ENCODE peak calls at places on chromosomes 3 and 15, in ten cellular contexts. One of them, this sample, is unnamed.

GRCh38 chr15:89335289-89336041 is 841 bp upstream of the POLG start:
- DNase-seq in fibroblast of mammary gland: no peak
- DNase-seq in AG04450: no peak
- DNase-seq in epithelial cell of esophagus: no peak
- DNase-seq in colonic mucosa: peak
- DNase-seq in fibroblast of the aortic adventitia: no peak
- DNase-seq in A549: no peak
- DNase-seq in pancreas: peak
- DNase-seq in lung: no peak
- DNase-seq in endodermal cell: no peak
- DNase-seq in this sample: no peak

GRCh38 chr3:173663664-173664063 is 266.1 kb downstream of the NLGN1 start:
- DNase-seq in fibroblast of mammary gland: peak
- DNase-seq in AG04450: no peak
- DNase-seq in epithelial cell of esophagus: no peak
- DNase-seq in colonic mucosa: no peak
- DNase-seq in fibroblast of the aortic adventitia: peak
- DNase-seq in A549: no peak
- DNase-seq in pancreas: no peak
- DNase-seq in lung: no peak
- DNase-seq in endodermal cell: no peak
- DNase-seq in this sample: peak

GRCh38 chr3:132378-132777 is 64.2 kb upstream of the CHL1 start:
- DNase-seq in fibroblast of mammary gland: no peak
- DNase-seq in AG04450: no peak
- DNase-seq in epithelial cell of esophagus: no peak
- DNase-seq in colonic mucosa: no peak
- DNase-seq in fibroblast of the aortic adventitia: no peak
- DNase-seq in A549: no peak
- DNase-seq in pancreas: no peak
- DNase-seq in lung: no peak
- DNase-seq in endodermal cell: no peak
- DNase-seq in this sample: no peak

GRCh38 chr15:30990036-30990435 is 1.4 kb downstream of the MTMR10 start:
- DNase-seq in fibroblast of mammary gland: peak
- DNase-seq in AG04450: no peak
- DNase-seq in epithelial cell of esophagus: no peak
- DNase-seq in colonic mucosa: no peak
- DNase-seq in fibroblast of the aortic adventitia: no peak
- DNase-seq in A549: peak
- DNase-seq in pancreas: no peak
- DNase-seq in lung: no peak
- DNase-seq in endodermal cell: no peak
- DNase-seq in this sample: no peak

GRCh38 chr3:63450023-63450422 is 171.9 kb downstream of the SYNPR start:
- DNase-seq in fibroblast of mammary gland: peak
- DNase-seq in AG04450: no peak
- DNase-seq in epithelial cell of esophagus: peak
- DNase-seq in colonic mucosa: no peak
- DNase-seq in fibroblast of the aortic adventitia: peak
- DNase-seq in A549: no peak
- DNase-seq in pancreas: no peak
- DNase-seq in lung: no peak
- DNase-seq in endodermal cell: no peak
- DNase-seq in this sample: no peak

GRCh38 chr15:74635228-74635627 is 19.6 kb downstream of the CLK3 start:
- DNase-seq in fibroblast of mammary gland: peak
- DNase-seq in AG04450: no peak
- DNase-seq in epithelial cell of esophagus: peak
- DNase-seq in colonic mucosa: peak
- DNase-seq in fibroblast of the aortic adventitia: peak
- DNase-seq in A549: peak
- DNase-seq in pancreas: no peak
- DNase-seq in lung: peak
- DNase-seq in endodermal cell: peak
- DNase-seq in this sample: peak

GRCh38 chr3:133996251-133996661 is 33.5 kb downstream of the SLCO2A1 start:
- DNase-seq in fibroblast of mammary gland: no peak
- DNase-seq in AG04450: no peak
- DNase-seq in epithelial cell of esophagus: peak
- DNase-seq in colonic mucosa: no peak
- DNase-seq in fibroblast of the aortic adventitia: no peak
- DNase-seq in A549: no peak
- DNase-seq in pancreas: no peak
- DNase-seq in lung: no peak
- DNase-seq in endodermal cell: peak
- DNase-seq in this sample: no peak

GRCh38 chr3:156409694-156410093 is 145.2 kb downstream of the SSR3 start:
- DNase-seq in fibroblast of mammary gland: peak
- DNase-seq in AG04450: no peak
- DNase-seq in epithelial cell of esophagus: no peak
- DNase-seq in colonic mucosa: no peak
- DNase-seq in fibroblast of the aortic adventitia: peak
- DNase-seq in A549: no peak
- DNase-seq in pancreas: no peak
- DNase-seq in lung: no peak
- DNase-seq in endodermal cell: no peak
- DNase-seq in this sample: no peak

GRCh38 chr3:13581485-13582365 is 32.8 kb downstream of the FBLN2 start:
- DNase-seq in fibroblast of mammary gland: peak
- DNase-seq in AG04450: no peak
- DNase-seq in epithelial cell of esophagus: no peak
- DNase-seq in colonic mucosa: no peak
- DNase-seq in fibroblast of the aortic adventitia: peak
- DNase-seq in A549: no peak
- DNase-seq in pancreas: no peak
- DNase-seq in lung: no peak
- DNase-seq in endodermal cell: peak
- DNase-seq in this sample: peak

GRCh38 chr3:172367205-172368105 is 80.8 kb downstream of the GHSR start:
- DNase-seq in fibroblast of mammary gland: peak
- DNase-seq in AG04450: no peak
- DNase-seq in epithelial cell of esophagus: no peak
- DNase-seq in colonic mucosa: no peak
- DNase-seq in fibroblast of the aortic adventitia: peak
- DNase-seq in A549: no peak
- DNase-seq in pancreas: no peak
- DNase-seq in lung: no peak
- DNase-seq in endodermal cell: no peak
- DNase-seq in this sample: peak

GRCh38 chr3:25787689-25788088 is 2.2 kb upstream of the OXSM start:
- DNase-seq in fibroblast of mammary gland: no peak
- DNase-seq in AG04450: no peak
- DNase-seq in epithelial cell of esophagus: no peak
- DNase-seq in colonic mucosa: no peak
- DNase-seq in fibroblast of the aortic adventitia: no peak
- DNase-seq in A549: no peak
- DNase-seq in pancreas: no peak
- DNase-seq in lung: no peak
- DNase-seq in endodermal cell: no peak
- DNase-seq in this sample: no peak
- H3K4me3 ChIP-seq in fibroblast of mammary gland: no peak
- H3K4me3 ChIP-seq in AG04450: no peak
- H3K4me3 ChIP-seq in epithelial cell of esophagus: no peak
- H3K4me3 ChIP-seq in colonic mucosa: no peak
- H3K4me3 ChIP-seq in fibroblast of the aortic adventitia: no peak
- H3K4me3 ChIP-seq in A549: no peak
- H3K4me3 ChIP-seq in pancreas: no peak
- H3K4me3 ChIP-seq in lung: no peak
- H3K4me3 ChIP-seq in endodermal cell: no peak
- H3K4me3 ChIP-seq in this sample: no peak

DNA sequence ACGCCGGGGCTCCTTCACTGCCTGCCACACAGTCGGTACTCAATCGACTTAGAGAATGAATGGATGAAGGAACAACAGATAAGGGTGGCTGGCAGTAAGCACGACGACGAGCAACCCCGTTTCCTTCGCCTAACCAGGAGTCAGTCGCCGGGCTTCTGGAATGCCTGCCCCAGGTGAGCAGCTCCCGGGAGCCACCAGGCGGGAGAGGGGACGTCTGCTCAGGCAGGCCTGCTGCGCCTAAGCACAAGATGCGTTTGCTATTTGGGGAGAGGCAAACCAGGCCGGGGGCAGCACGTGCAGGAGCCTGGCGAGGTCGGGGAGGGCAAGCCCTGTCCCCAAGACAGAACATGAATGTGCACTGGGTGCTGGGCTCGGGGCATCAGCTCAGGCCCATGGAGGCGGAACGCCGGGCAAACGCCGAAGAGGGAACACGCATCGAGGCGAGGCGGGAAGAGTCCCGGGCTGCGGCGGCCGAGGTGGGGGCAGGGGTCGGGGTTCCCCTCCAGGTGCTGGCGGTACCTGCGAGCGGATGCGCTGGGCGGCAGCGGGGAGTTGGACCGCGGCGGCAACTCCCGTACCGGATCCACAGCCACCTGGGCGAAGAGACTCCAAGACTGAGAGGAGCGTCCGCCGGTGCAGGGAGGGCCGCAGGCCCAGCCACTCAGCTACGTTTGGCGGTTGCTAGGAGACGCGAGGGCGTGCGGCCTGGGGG is at the start of gene CFAP92:
- DNase-seq in fibroblast of mammary gland: peak
- DNase-seq in AG04450: no peak
- DNase-seq in epithelial cell of esophagus: peak
- DNase-seq in colonic mucosa: peak
- DNase-seq in fibroblast of the aortic adventitia: peak
- DNase-seq in A549: peak
- DNase-seq in pancreas: peak
- DNase-seq in lung: peak
- DNase-seq in endodermal cell: peak
- DNase-seq in this sample: peak
- TF ChIP-seq CTCF in fibroblast of mammary gland: no peak
- TF ChIP-seq CTCF in AG04450: no peak
- TF ChIP-seq CTCF in epithelial cell of esophagus: no peak
- TF ChIP-seq CTCF in colonic mucosa: no peak
- TF ChIP-seq CTCF in fibroblast of the aortic adventitia: no peak
- TF ChIP-seq CTCF in A549: no peak
- TF ChIP-seq CTCF in pancreas: no peak
- TF ChIP-seq CTCF in lung: no peak
- TF ChIP-seq CTCF in endodermal cell: peak
- TF ChIP-seq CTCF in this sample: no peak

DNA sequence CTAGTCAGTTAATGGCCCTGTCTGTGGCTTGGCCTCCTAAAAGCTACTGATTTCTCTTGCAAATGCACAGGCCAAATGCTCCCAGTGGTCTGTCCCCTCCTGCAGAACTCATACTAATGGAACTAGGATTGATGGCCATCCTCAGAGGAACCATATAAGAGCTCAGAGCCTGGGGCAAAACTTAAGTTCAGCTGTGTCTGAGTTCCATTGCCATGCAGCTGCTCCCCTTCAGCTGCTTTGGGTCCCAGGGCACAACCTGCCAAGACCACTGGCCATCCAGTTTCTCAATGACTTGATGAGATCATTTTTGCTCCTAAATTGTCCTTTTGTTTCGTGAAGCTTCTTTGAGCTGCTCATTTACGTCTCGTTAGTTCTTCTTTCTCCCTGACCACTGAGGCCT is 529.5 kb upstream of the TBL1XR1 start:
- DNase-seq in fibroblast of mammary gland: no peak
- DNase-seq in AG04450: no peak
- DNase-seq in epithelial cell of esophagus: no peak
- DNase-seq in colonic mucosa: no peak
- DNase-seq in fibroblast of the aortic adventitia: no peak
- DNase-seq in A549: no peak
- DNase-seq in pancreas: no peak
- DNase-seq in lung: no peak
- DNase-seq in endodermal cell: no peak
- DNase-seq in this sample: no peak
- H3K4me3 ChIP-seq in fibroblast of mammary gland: no peak
- H3K4me3 ChIP-seq in AG04450: no peak
- H3K4me3 ChIP-seq in epithelial cell of esophagus: no peak
- H3K4me3 ChIP-seq in colonic mucosa: no peak
- H3K4me3 ChIP-seq in fibroblast of the aortic adventitia: no peak
- H3K4me3 ChIP-seq in A549: no peak
- H3K4me3 ChIP-seq in pancreas: no peak
- H3K4me3 ChIP-seq in lung: no peak
- H3K4me3 ChIP-seq in endodermal cell: no peak
- H3K4me3 ChIP-seq in this sample: no peak

DNA sequence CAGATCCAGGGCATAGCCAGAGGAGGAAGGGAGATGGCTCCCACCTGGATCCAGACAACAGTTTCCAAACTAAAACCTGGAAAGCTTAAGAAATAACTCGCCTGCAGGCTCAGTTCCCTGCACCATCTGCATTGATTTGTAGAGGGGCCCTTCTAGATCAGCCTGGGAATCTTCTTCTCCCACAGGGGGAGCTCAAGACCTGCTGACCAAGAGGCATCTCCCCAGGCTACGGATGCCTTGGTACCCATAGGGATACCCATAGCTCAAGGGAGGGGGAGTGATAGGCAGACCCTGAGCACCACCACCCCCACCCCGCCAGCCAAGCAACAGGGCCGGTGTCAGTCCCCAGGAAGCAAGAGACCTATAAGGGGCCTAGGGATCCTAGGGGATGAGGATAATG is 28.0 kb upstream of the DCLK3 start:
- DNase-seq in fibroblast of mammary gland: peak
- DNase-seq in AG04450: peak
- DNase-seq in epithelial cell of esophagus: peak
- DNase-seq in colonic mucosa: no peak
- DNase-seq in fibroblast of the aortic adventitia: peak
- DNase-seq in A549: peak
- DNase-seq in pancreas: no peak
- DNase-seq in lung: no peak
- DNase-seq in endodermal cell: peak
- DNase-seq in this sample: peak
- TF ChIP-seq CTCF in fibroblast of mammary gland: peak
- TF ChIP-seq CTCF in AG04450: peak
- TF ChIP-seq CTCF in epithelial cell of esophagus: peak
- TF ChIP-seq CTCF in colonic mucosa: no peak
- TF ChIP-seq CTCF in fibroblast of the aortic adventitia: peak
- TF ChIP-seq CTCF in A549: peak
- TF ChIP-seq CTCF in pancreas: no peak
- TF ChIP-seq CTCF in lung: no peak
- TF ChIP-seq CTCF in endodermal cell: peak
- TF ChIP-seq CTCF in this sample: peak

DNA sequence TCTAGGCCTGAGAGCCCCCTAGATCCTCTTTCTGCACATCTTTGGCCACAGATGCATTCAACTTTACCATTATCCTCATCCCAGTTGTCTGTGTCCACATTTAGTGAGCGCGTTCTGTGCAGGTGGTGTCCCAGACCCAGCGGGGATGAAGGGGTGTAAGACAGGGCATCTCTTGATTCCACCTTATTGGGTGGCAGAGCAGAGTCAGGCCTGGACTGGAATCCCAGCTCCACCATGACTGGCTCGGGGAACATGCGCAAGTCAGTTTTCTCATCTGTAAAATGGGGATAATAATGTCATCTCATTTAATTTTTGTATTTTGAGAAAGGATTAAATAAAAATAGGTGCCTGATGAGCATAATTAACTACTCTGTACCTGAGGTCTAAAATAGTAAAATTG is 7.8 kb downstream of the SMAD6 start:
- DNase-seq in fibroblast of mammary gland: no peak
- DNase-seq in AG04450: no peak
- DNase-seq in epithelial cell of esophagus: no peak
- DNase-seq in colonic mucosa: no peak
- DNase-seq in fibroblast of the aortic adventitia: no peak
- DNase-seq in A549: no peak
- DNase-seq in pancreas: no peak
- DNase-seq in lung: no peak
- DNase-seq in endodermal cell: no peak
- DNase-seq in this sample: no peak
- H3K4me3 ChIP-seq in fibroblast of mammary gland: no peak
- H3K4me3 ChIP-seq in AG04450: no peak
- H3K4me3 ChIP-seq in epithelial cell of esophagus: no peak
- H3K4me3 ChIP-seq in colonic mucosa: no peak
- H3K4me3 ChIP-seq in fibroblast of the aortic adventitia: no peak
- H3K4me3 ChIP-seq in A549: no peak
- H3K4me3 ChIP-seq in pancreas: no peak
- H3K4me3 ChIP-seq in lung: no peak
- H3K4me3 ChIP-seq in endodermal cell: no peak
- H3K4me3 ChIP-seq in this sample: no peak